ENCODE peak calls at places on chromosomes 2 and 18, in six cellular contexts. M is CD4-positive, CD25-positive, alpha-beta regulatory T cell; Y is upper lobe of right lung; I is left ventricle myocardium inferior; P is A549; E is GM23338. Z is an unnamed sample. For H3K4me1, the result is how much of the 10 kb centered on the place peaks cover.

GRCh38 chr2:19812166-19812565 is 89.6 kb downstream of the TTC32 start:
- DNase-seq in Y (no peak), E (no peak), P (no peak), M (no peak), I (peak), Z (no peak)

GRCh38 chr2:113183264-113183663 is 9.5 kb downstream of the PSD4 start:
- DNase-seq in M (no peak), Y (no peak), P (no peak), I (no peak), E (no peak), Z (no peak)

GRCh38 chr2:1730047-1730937 is 14.0 kb downstream of the PXDN start:
- DNase-seq in E (peak), Y (no peak), I (peak), P (no peak), M (no peak), Z (no peak)

GRCh38 chr2:68303033-68303901 is 16.5 kb downstream of the CNRIP1 start:
- DNase-seq in I (no peak), E (no peak), Y (no peak), P (no peak), M (no peak), Z (no peak)

GRCh38 chr18:11175266-11175947 is 26.0 kb upstream of the PIEZO2 start:
- DNase-seq in Y (no peak), E (no peak), P (no peak), M (no peak), I (no peak), Z (no peak)

GRCh38 chr18:1049173-1049572 is 144.5 kb downstream of the ADCYAP1 start:
- DNase-seq in P (no peak), Y (no peak), I (no peak), E (no peak), M (no peak), Z (no peak)

GRCh38 chr2:178846458-178846802 is 39.2 kb upstream of the TTN start:
- DNase-seq in M (no peak), I (no peak), E (peak), P (no peak), Y (no peak), Z (no peak)

GRCh38 chr2:165725421-165725820 is 68.6 kb downstream of the GALNT3 start:
- DNase-seq in P (no peak), I (no peak), E (no peak), Y (no peak), M (no peak), Z (no peak)

GRCh38 chr2:219428469-219428868 is 6.2 kb upstream of the SPEG start:
- DNase-seq in E (no peak), I (no peak), P (no peak), Y (no peak), M (no peak), Z (no peak)

GRCh38 chr2:68645523-68645922 is 2.1 kb downstream of the PROKR1 start:
- DNase-seq in P (no peak), E (no peak), I (no peak), M (no peak), Y (no peak), Z (no peak)

GRCh38 chr2:120441744-120442471 is 96.0 kb downstream of the INHBB start:
- DNase-seq in M (no peak), P (no peak), I (peak), Y (peak), E (peak), Z (no peak)

GRCh38 chr2:190679813-190680591 is 31.1 kb downstream of the NAB1 start:
- DNase-seq in E (peak), M (peak), Y (peak), P (peak), I (peak), Z (peak)

GRCh38 chr2:47616506-47616905 is 166.4 kb upstream of the MSH6 start:
- DNase-seq in E (no peak), M (no peak), P (no peak), I (no peak), Y (no peak), Z (no peak)

GRCh38 chr2:25920326-25920725 is 42.0 kb upstream of the ASXL2 start:
- DNase-seq in E (no peak), Y (no peak), P (no peak), I (no peak), M (no peak), Z (no peak)

GRCh38 chr2:130744287-130745117 is 10.8 kb upstream of the AMER3 start:
- DNase-seq in E (peak), Y (no peak), P (no peak), I (peak), M (no peak), Z (no peak)

GRCh38 chr2:12105180-12105579 is 358.7 kb downstream of the LPIN1 start:
- DNase-seq in P (no peak), E (no peak), Y (no peak), M (no peak), I (no peak), Z (no peak)

GRCh38 chr18:67417864-67418523 is 98.5 kb downstream of the DSEL start:
- DNase-seq in I (no peak), M (peak), E (no peak), Y (no peak), P (peak), Z (peak)

GRCh38 chr2:106537711-106538275 is 50.6 kb downstream of the CD8B2 start:
- DNase-seq in I (no peak), P (no peak), M (no peak), Y (no peak), E (no peak), Z (no peak)

GRCh38 chr2:9423922-9424272 is 443 bp downstream of the CPSF3 start:
- DNase-seq in P (no peak), M (no peak), Y (no peak), E (peak), I (no peak), Z (peak)

GRCh38 chr2:54041135-54041534 is 70.3 kb upstream of the PSME4 start:
- DNase-seq in P (no peak), Y (no peak), E (no peak), I (no peak), M (no peak), Z (no peak)

GRCh38 chr2:18356676-18357075 is 203.8 kb downstream of the RDH14 start:
- DNase-seq in I (no peak), P (no peak), E (no peak), Y (no peak), M (no peak), Z (no peak)

GRCh38 chr2:51472300-51472699 is 440.4 kb upstream of the NRXN1 start:
- DNase-seq in Y (no peak), E (no peak), M (no peak), P (no peak), I (no peak), Z (no peak)

GRCh38 chr18:57439617-57439975 is 4.4 kb downstream of the ONECUT2 start:
- DNase-seq in I (no peak), P (no peak), M (no peak), E (peak), Y (no peak), Z (no peak)

GRCh38 chr18:9240270-9240669 is 94.3 kb upstream of the TWSG1 start:
- DNase-seq in M (no peak), I (no peak), E (no peak), Y (no peak), P (no peak), Z (no peak)

GRCh38 chr2:39401319-39401718 is 35.8 kb downstream of the MAP4K3 start:
- DNase-seq in P (no peak), M (no peak), E (no peak), I (no peak), Y (no peak), Z (no peak)

GRCh38 chr2:219350938-219351280 is 18.4 kb upstream of the RESP18 start:
- DNase-seq in I (no peak), P (no peak), Y (no peak), M (no peak), E (peak), Z (no peak)

GRCh38 chr18:30971338-30971956 is 71.1 kb downstream of the DSC3 start:
- DNase-seq in E (peak), Y (no peak), P (no peak), I (no peak), M (no peak), Z (peak)

GRCh38 chr2:127864877-127865276 is 6.9 kb upstream of the POLR2D start:
- DNase-seq in M (no peak), E (peak), I (no peak), P (peak), Y (no peak), Z (no peak)

GRCh38 chr2:96205888-96206287 is 2.7 kb downstream of the STARD7 start:
- DNase-seq in I (no peak), P (no peak), M (no peak), Y (no peak), E (no peak), Z (no peak)
- H3K4me1 ChIP-seq in I (half or more), P (half or more), M (half or more), Y (half or more), E (under half), Z (under half)

GRCh38 chr2:181774601-181775179 is 94.4 kb upstream of the NEUROD1 start:
- DNase-seq in P (no peak), E (no peak), I (no peak), Y (no peak), M (no peak), Z (peak)

GRCh38 chr2:181777654-181778053 is 97.3 kb upstream of the NEUROD1 start:
- DNase-seq in M (no peak), I (no peak), E (no peak), P (no peak), Y (no peak), Z (no peak)

GRCh38 chr2:181778621-181779195 is 98.4 kb upstream of the NEUROD1 start:
- DNase-seq in E (no peak), M (no peak), P (no peak), I (no peak), Y (no peak), Z (no peak)

GRCh38 chr2:181779288-181779871 is 99.1 kb upstream of the NEUROD1 start:
- DNase-seq in P (no peak), Y (no peak), M (no peak), I (no peak), E (no peak), Z (no peak)

GRCh38 chr2:181776336-181776735 is 96.0 kb upstream of the NEUROD1 start:
- DNase-seq in I (no peak), Y (no peak), E (no peak), P (no peak), M (no peak), Z (no peak)
- H3K4me1 ChIP-seq in I (under half), Y (under half), E (under half), P (under half), M (under half), Z (under half)

GRCh38 chr2:73984922-73985317 is 210 bp downstream of the TET3 start:
- DNase-seq in E (peak), Y (peak), M (peak), P (peak), I (peak), Z (peak)

GRCh38 chr2:73985318-73986084 is 791 bp downstream of the TET3 start:
- DNase-seq in I (peak), E (peak), P (peak), M (peak), Y (peak), Z (peak)

GRCh38 chr2:73982140-73982617 is 2.5 kb upstream of the TET3 start:
- DNase-seq in E (no peak), P (no peak), I (no peak), Y (no peak), M (no peak), Z (no peak)

GRCh38 chr2:73984203-73984921 is at the start of gene TET3:
- DNase-seq in M (no peak), P (no peak), E (peak), I (no peak), Y (peak), Z (peak)

GRCh38 chr2:73983322-73984202 is 1.1 kb upstream of the TET3 start:
- DNase-seq in M (no peak), Y (peak), I (no peak), E (peak), P (peak), Z (no peak)
- H3K4me1 ChIP-seq in M (half or more), Y (half or more), I (half or more), E (half or more), P (half or more), Z (under half)

GRCh38 chr2:71129114-71129890 is 727 bp downstream of the MCEE start:
- DNase-seq in I (no peak), M (no peak), P (peak), Y (no peak), E (no peak), Z (no peak)

GRCh38 chr2:71129891-71130324 is at the start of gene MCEE:
- DNase-seq in E (peak), M (no peak), I (peak), P (peak), Y (peak), Z (peak)

GRCh38 chr2:71125506-71126294 is 4.3 kb downstream of the MCEE start:
- DNase-seq in I (no peak), Y (no peak), M (no peak), P (no peak), E (no peak), Z (no peak)

GRCh38 chr2:71130325-71131260 is at the start of gene MPHOSPH10:
- DNase-seq in Y (peak), P (peak), E (peak), I (peak), M (peak), Z (peak)

GRCh38 chr2:71126957-71127356 is 3.1 kb downstream of the MCEE start:
- DNase-seq in I (no peak), Y (no peak), M (no peak), P (no peak), E (no peak), Z (no peak)
- H3K4me1 ChIP-seq in I (under half), Y (under half), M (under half), P (under half), E (under half), Z (under half)